ENCODE peak calls at places on chromosomes 13 and 19, in four cellular contexts. R is heart left ventricle, L is mammary epithelial cell, D is left lung. G is an unnamed sample. For H3K4me1, the result is how much of the 10 kb centered on the place peaks cover.

GRCh38 chr19:32599736-32600157 is 18.8 kb downstream of the PDCD5 start:
- DNase-seq in L (peak), R (no peak), D (no peak), G (no peak)

GRCh38 chr13:66076417-66076816 is 1153.7 kb downstream of the PCDH9 start:
- DNase-seq in L (no peak), R (no peak), D (no peak), G (no peak)

GRCh38 chr13:46179576-46180368 is 2.2 kb downstream of the LCP1 start:
- DNase-seq in D (no peak), L (no peak), R (peak), G (no peak)

GRCh38 chr19:51712461-51713081 is 11.2 kb downstream of the HAS1 start:
- DNase-seq in L (peak), D (no peak), R (no peak), G (no peak)

GRCh38 chr13:31749929-31750328 is 10.6 kb downstream of the RXFP2 start:
- DNase-seq in L (peak), D (no peak), R (no peak), G (no peak)

GRCh38 chr19:40191836-40192646 is 815 bp downstream of the MAP3K10 start:
- DNase-seq in D (peak), R (peak), L (no peak), G (no peak)

GRCh38 chr13:66886248-66886647 is 343.9 kb downstream of the PCDH9 start:
- DNase-seq in L (no peak), D (no peak), R (no peak), G (no peak)

GRCh38 chr19:10510301-10510802 is 6.9 kb downstream of the S1PR5 start:
- DNase-seq in D (peak), L (peak), R (no peak), G (no peak)

GRCh38 chr19:2619076-2619475 is 83.4 kb downstream of the GNG7 start:
- DNase-seq in D (peak), L (no peak), R (no peak), G (no peak)
- H3K4me1 ChIP-seq in D (under half), L (under half), R (under half), G (under half)

DNA sequence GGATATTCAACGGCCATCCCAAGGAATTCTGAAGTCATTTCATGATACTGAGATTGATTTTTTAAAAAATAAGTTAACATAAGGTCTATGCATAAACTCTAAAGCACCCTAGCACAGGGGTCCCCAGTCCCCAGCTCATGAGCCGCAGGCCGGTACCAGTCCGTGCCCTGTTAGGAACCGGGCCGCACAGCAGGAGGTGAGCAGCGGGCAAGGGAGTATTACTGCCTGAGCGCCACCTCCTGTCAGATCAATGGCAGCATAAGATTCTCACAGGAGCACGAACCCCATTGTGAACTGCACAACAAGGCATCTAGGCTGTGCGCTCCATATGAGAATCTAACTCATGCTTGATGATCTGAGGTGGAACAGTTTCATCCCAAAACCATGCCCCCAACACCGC is 31.0 kb downstream of the RCBTB1 start:
- DNase-seq in R (no peak), D (no peak), L (no peak), G (no peak)
- TF ChIP-seq CTCF in R (no peak), D (no peak), L (no peak), G (no peak)

GRCh38 chr13:99256709-99257108 is 1.5 kb downstream of the GPR18 start:
- DNase-seq in L (no peak), R (no peak), D (no peak), G (no peak)
- H3K4me1 ChIP-seq in L (under half), R (under half), D (under half), G (under half)

GRCh38 chr13:30355405-30355741 is 48.0 kb upstream of the KATNAL1 start:
- DNase-seq in L (no peak), D (peak), R (no peak), G (no peak)
- TF ChIP-seq CTCF in L (no peak), D (peak), R (peak), G (no peak)

GRCh38 chr13:50587839-50588373 is 255.6 kb downstream of the DLEU7 start:
- DNase-seq in R (no peak), D (no peak), L (no peak), G (no peak)

GRCh38 chr13:50589651-50590054 is 253.8 kb downstream of the DLEU7 start:
- DNase-seq in R (no peak), L (peak), D (no peak), G (no peak)

GRCh38 chr13:50587122-50587521 is 256.4 kb downstream of the DLEU7 start:
- DNase-seq in R (no peak), D (no peak), L (no peak), G (no peak)

GRCh38 chr13:50588736-50589135 is 254.8 kb downstream of the DLEU7 start:
- DNase-seq in D (no peak), L (no peak), R (no peak), G (no peak)

DNA sequence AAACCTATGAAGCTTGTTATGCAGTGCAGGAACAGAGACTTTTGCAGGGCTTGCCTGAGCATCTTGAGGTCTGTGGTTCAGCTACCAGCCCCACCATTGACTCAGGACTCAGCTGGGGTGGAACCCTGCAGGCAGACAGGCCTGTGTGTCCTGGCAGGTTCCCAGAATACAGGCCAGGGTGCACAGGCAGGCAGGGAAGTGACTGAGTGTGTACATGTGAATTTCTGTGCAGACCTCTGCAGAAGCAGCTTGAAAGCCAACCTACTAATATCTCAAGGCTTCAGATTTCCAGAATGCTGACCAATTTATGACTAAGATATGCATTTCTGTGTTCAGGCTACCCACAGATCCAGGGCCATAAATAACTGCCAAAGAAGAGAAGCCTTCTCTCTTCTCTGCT is 254.4 kb downstream of the DLEU7 start:
- DNase-seq in L (peak), R (no peak), D (no peak), G (no peak)
- H3K4me1 ChIP-seq in L (under half), R (under half), D (under half), G (under half)

GRCh38 chr13:36848228-36848982 is 29.4 kb downstream of the RFXAP start:
- DNase-seq in R (no peak), L (no peak), D (no peak), G (no peak)
- TF ChIP-seq CTCF in R (no peak), L (no peak), D (no peak), G (no peak)

DNA sequence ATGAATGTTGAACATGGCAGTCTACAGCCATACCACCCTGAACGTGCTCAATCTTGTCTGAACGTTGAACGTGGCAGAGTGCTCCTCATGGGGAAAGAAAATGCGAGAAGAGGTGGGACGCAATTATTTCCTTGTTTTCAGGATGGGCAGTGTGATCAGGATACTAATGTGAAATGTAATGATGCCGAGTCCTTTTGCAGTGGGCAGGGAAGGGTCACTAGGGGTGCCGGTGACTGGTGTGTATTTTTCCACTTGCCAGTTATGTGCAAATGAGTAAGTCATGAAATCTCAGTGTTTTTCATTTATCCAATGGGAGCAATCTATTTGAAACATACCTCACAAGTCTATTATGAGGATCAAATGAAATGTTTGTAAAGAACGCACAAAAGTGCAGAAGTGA is 84.8 kb downstream of the LNX2 start:
- DNase-seq in R (no peak), L (no peak), D (no peak), G (no peak)
- H3K4me1 ChIP-seq in R (under half), L (under half), D (under half), G (under half)

G was measured in ascending aorta.